ENCODE peak calls at places on chromosome 11, in four cellular contexts. I is AG04449, E is esophagus squamous epithelium, H is osteocyte. N is an unnamed sample.

GRCh38 chr11:42772886-42773285 is 538.9 kb upstream of the API5 start:
- DNase-seq in I (no peak), E (no peak), H (no peak), N (no peak)

GRCh38 chr11:20963596-20963995 is 294.2 kb downstream of the NELL1 start:
- DNase-seq in I (no peak), E (no peak), H (no peak), N (no peak)

GRCh38 chr11:66956689-66957290 is 1.4 kb downstream of the PC start:
- DNase-seq in I (no peak), E (no peak), H (no peak), N (no peak)

GRCh38 chr11:113685650-113686349 is 20.3 kb downstream of the TMPRSS5 start:
- DNase-seq in I (no peak), E (no peak), H (no peak), N (no peak)

GRCh38 chr11:612201-612960 is 3.4 kb downstream of the IRF7 start:
- DNase-seq in I (no peak), E (no peak), H (peak), N (no peak)

GRCh38 chr11:83823461-83824025 is 537.4 kb upstream of the CCDC90B start:
- DNase-seq in I (no peak), E (no peak), H (no peak), N (no peak)

GRCh38 chr11:117822031-117822521 is 2.5 kb downstream of the FXYD2 start:
- DNase-seq in I (no peak), E (no peak), H (no peak), N (no peak)

GRCh38 chr11:10295056-10295901 is 1.3 kb upstream of the SBF2 start:
- DNase-seq in I (no peak), E (no peak), H (no peak), N (no peak)

GRCh38 chr11:725624-726202 is 19.7 kb downstream of the EPS8L2 start:
- DNase-seq in I (no peak), E (no peak), H (no peak), N (no peak)

GRCh38 chr11:967995-968751 is 42.5 kb downstream of the AP2A2 start:
- DNase-seq in I (no peak), E (no peak), H (no peak), N (no peak)

GRCh38 chr11:122183933-122184332 is 67.9 kb upstream of the BLID start:
- DNase-seq in I (no peak), E (no peak), H (no peak), N (no peak)

GRCh38 chr11:78715639-78716311 is 141.1 kb upstream of the NARS2 start:
- DNase-seq in I (peak), E (no peak), H (peak), N (no peak)

GRCh38 chr11:66987158-66987620 is 12.1 kb downstream of the C11orf86 start:
- DNase-seq in I (no peak), E (no peak), H (no peak), N (no peak)

GRCh38 chr11:100072131-100072530 is 615.0 kb upstream of the ARHGAP42 start:
- DNase-seq in I (no peak), E (no peak), H (no peak), N (no peak)

GRCh38 chr11:133900176-133901105 is 55.1 kb upstream of the SPATA19 start:
- DNase-seq in I (no peak), E (no peak), H (peak), N (peak)

GRCh38 chr11:27646051-27646818 is 54.0 kb downstream of the BDNF start:
- DNase-seq in I (no peak), E (no peak), H (no peak), N (no peak)

GRCh38 chr11:96091476-96091875 is 167.6 kb upstream of the MTMR2 start:
- DNase-seq in I (no peak), E (no peak), H (no peak), N (no peak)

DNA sequence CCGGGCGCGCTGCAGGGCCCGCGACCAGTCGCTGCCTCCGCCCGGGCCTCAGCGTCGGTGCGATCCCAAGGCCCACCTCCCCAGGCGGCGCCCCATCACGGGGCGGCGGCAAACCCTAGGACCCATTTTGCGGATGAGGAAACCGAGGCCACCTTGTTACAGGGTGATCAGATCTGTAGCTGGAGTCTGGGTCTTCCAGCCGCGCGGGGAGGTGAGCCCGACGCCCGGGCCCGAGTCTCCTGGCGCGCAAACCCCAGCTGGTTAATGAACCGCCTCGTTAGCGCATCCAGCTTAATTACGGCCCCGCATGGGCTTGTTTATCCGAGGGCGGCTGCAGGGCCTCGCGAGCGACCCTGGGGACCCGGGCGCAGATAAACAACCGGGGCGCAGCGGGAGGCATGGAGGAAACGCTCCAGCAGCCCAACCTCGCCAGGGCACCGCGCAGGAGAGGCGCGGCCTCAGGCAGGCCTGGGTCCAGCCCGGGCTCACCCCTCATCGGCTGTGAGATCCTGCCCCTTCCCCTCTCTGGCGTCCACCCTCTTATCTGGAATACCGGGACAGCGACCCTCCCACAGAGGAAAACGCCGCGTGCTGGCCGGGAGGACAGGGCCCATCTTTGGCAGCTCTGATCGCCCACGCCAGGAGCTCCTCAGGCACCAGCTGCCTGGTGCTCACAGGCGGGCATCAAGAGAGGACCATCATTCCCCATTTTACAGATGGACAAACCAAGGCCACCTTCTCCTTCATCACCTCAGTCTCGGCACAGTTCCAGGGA is 14.7 kb downstream of the OTUB1 start:
- DNase-seq in I (no peak), E (no peak), H (no peak), N (no peak)
- TF ChIP-seq CTCF in I (no peak), E (no peak), H (no peak), N (peak)

DNA sequence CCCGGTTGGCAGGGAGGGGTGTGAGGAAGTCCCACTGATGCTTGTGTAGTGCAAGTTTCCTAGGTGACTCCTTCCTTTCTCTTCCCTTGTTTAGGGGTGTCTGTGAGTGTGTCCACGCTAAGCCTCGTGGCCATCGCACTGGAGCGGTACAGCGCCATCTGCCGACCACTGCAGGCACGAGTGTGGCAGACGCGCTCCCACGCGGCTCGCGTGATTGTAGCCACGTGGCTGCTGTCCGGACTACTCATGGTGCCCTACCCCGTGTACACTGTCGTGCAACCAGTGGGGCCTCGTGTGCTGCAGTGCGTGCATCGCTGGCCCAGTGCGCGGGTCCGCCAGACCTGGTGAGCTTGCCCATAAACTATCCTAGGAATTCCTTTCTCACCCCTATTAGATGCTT is 10.4 kb downstream of the CCKBR start:
- DNase-seq in I (no peak), E (no peak), H (no peak), N (no peak)
- TF ChIP-seq CTCF in I (no peak), E (no peak), H (no peak), N (no peak)

GRCh38 chr11:93567406-93567819 is 24.2 kb upstream of the SMCO4 start:
- DNase-seq in I (no peak), E (no peak), H (no peak), N (no peak)
- TF ChIP-seq CTCF in I (no peak), E (no peak), H (no peak), N (no peak)

DNA sequence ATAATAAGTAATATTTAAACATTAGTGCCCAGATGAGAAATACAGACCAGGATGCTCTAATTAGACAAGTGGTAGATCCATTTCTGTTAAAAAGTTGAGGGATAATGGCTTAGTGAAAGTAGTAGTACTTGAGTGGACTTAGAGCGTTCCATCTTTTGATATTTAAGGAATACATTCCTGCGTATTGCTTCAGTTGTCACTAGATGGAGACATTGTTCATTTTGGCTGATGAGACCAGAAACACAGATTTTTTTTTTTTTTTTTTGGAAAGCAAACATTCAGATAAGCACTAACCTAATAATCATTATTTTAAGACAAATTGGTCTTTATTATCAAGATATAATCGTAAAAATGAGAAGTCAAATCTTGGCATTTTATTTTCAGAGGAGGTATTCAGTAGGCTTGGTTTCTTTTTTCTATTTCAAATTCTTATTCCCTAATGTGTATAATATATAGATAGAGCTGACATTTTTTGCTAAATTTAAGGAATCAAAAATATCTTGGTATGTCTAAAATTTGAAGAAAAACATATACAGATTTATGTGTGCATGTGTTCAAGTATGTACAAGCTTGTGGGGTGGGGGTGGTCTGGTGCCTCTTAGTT is 92.9 kb downstream of the DYNC2H1 start:
- DNase-seq in I (no peak), E (no peak), H (no peak), N (no peak)
- TF ChIP-seq CTCF in I (peak), E (peak), H (peak), N (peak)

GRCh38 chr11:107973641-107974040 is 35.1 kb upstream of the CUL5 start:
- DNase-seq in I (no peak), E (no peak), H (no peak), N (no peak)

GRCh38 chr11:107970049-107970448 is 38.6 kb upstream of the CUL5 start:
- DNase-seq in I (no peak), E (no peak), H (no peak), N (no peak)

DNA sequence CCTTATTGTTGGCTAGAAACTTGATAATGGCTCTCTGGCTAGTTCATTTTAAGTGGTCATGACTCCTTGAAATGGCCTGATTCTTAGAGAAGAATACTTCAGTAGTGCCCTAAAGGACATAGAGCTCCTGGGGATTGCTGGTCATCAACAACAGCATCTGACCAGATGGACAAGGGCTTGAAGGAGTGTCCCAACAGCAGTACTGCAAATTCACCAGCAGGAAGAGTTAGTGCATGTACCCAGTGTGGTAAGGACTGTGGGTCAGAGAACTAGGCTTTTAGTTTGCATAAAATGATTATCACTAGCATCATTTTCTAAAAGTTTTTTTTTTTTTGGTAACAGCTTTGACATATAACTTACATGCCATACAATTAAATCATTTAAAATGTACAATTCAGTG is 39.5 kb upstream of the CUL5 start:
- DNase-seq in I (no peak), E (no peak), H (no peak), N (no peak)
- TF ChIP-seq CTCF in I (no peak), E (no peak), H (no peak), N (peak)

GRCh38 chr11:65553301-65554001 is 4.7 kb downstream of the LTBP3 start:
- DNase-seq in I (no peak), E (no peak), H (no peak), N (no peak)

GRCh38 chr11:65551572-65552398 is 6.4 kb downstream of the LTBP3 start:
- DNase-seq in I (no peak), E (no peak), H (no peak), N (no peak)

GRCh38 chr11:65554842-65555395 is 3.2 kb downstream of the LTBP3 start:
- DNase-seq in I (no peak), E (no peak), H (no peak), N (no peak)

GRCh38 chr11:65554057-65554818 is 3.9 kb downstream of the LTBP3 start:
- DNase-seq in I (no peak), E (no peak), H (no peak), N (no peak)

GRCh38 chr11:65552413-65552951 is 5.7 kb downstream of the LTBP3 start:
- DNase-seq in I (no peak), E (no peak), H (no peak), N (no peak)
- TF ChIP-seq CTCF in I (no peak), E (no peak), H (no peak), N (no peak)

GRCh38 chr11:44565008-44565745 is at the start of gene CD82:
- DNase-seq in I (peak), E (peak), H (peak), N (peak)
- TF ChIP-seq CTCF in I (peak), E (peak), H (peak), N (peak)

DNA sequence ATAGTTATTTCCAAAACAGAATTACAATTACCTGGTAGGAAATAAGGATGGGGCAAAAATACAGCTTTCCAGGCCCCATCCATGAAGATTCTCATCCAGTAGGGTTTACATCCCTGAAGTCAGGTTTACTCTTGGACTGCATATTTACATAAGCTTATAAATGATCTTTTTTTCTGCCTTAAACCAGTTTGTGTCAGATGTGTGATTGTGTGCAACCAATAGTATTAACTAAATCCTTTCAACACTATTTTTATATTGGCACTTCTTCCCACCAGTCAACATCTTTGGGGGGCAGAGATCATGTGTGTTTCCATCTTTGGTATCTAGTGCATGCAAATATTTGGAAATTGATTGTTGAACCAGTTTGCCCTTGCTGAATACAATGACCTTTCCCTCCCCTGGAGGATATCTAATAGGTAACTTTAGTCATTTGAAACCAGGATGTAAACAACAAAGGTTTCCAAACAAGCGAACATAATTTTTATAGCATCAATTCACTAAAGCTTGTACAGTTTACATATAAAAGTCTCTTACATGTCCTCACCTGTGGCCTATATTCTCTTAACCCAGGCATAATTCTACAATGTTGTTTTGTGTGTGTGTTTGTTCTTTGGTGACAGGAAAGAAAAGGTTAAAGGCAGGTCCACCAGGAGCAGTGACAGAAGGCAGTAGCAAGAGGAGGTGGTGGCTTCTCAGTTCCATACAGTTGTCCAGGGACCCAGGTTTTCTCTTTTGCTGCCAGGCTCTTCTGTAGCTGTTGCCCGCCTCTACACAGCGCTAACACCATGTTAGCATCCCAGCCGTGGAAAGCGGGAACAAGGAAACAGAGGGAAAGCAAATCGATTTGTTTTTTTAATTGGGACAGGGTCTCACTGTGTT is 1.7 kb upstream of the ME3 start:
- DNase-seq in I (no peak), E (no peak), H (no peak), N (no peak)
- TF ChIP-seq CTCF in I (no peak), E (no peak), H (no peak), N (no peak)

DNA sequence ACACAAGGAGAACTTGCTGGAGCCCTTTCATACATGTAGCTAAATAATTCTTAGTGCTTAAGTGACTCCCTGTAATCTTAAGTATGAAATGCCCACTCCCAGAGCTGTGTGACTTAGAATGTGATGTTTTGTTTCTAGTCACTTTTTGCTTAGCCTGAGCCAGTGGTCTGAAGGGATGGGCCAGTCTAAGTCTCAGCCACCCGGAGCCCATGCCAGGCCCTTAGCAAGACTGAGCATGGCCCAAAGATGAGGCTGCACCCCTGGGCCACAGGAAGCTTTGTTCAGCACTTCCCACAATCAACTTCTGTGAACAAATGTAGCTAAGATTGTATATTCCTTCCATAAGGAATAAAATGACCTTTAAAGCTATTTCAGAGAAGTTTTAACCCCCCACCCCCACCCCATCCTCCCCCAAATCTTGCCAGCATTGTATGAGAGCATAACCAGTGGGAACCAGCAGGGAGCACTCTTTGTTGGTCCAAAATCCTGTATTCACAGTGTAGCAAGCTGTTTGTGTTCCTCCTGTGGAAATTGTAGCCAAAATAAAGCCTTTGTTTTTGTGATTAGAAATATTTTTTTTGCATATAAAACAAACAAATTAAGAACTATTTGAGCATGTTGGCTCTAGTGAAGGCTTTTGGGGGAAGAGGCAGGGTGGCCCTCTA is 73.8 kb upstream of the GAL start:
- DNase-seq in I (no peak), E (no peak), H (peak), N (no peak)
- TF ChIP-seq CTCF in I (peak), E (no peak), H (peak), N (peak)

N was measured in type B pancreatic cell.